ENCODE peak calls at places on chromosomes 5 and 9, in nine cellular contexts. G is testis, X is uterus, T is H1, F is sigmoid colon, U is transverse colon, D is breast epithelium, M is adrenal gland, H is HCT116. K is an unnamed sample. For H3K4me1, the result is how much of the 10 kb centered on the place peaks cover.

GRCh38 chr5:13987843-13988464 is 43.5 kb upstream of the DNAH5 start:
- DNase-seq in G (peak), H (peak), F (peak), M (peak), X (peak), T (peak), U (peak), D (peak), K (no peak)

GRCh38 chr5:1110930-1111726 is 735 bp downstream of the SLC12A7 start:
- DNase-seq in H (no peak), X (no peak), M (no peak), F (no peak), U (no peak), D (no peak), T (no peak), G (no peak), K (no peak)

GRCh38 chr5:77770293-77771005 is 5.7 kb downstream of the TBCA start:
- DNase-seq in G (no peak), H (no peak), X (no peak), M (no peak), U (no peak), F (no peak), D (no peak), T (no peak), K (no peak)

GRCh38 chr5:54883374-54884194 is 101.8 kb downstream of the ESM1 start:
- DNase-seq in G (peak), X (peak), U (peak), D (no peak), H (no peak), T (peak), M (no peak), F (peak), K (peak)

GRCh38 chr5:72848474-72849428 is 32.3 kb downstream of the TNPO1 start:
- DNase-seq in T (peak), M (peak), U (peak), H (no peak), G (peak), X (peak), D (no peak), F (peak), K (peak)

GRCh38 chr5:114447084-114447773 is 85.4 kb downstream of the KCNN2 start:
- DNase-seq in H (no peak), D (no peak), U (no peak), X (no peak), G (no peak), M (no peak), T (no peak), F (no peak), K (no peak)

GRCh38 chr5:56838409-56839039 is 23.2 kb downstream of the MAP3K1 start:
- DNase-seq in D (no peak), M (peak), U (no peak), T (no peak), G (no peak), F (no peak), H (no peak), X (no peak), K (no peak)

GRCh38 chr5:10266839-10267238 is 16.8 kb downstream of the CCT5 start:
- DNase-seq in D (no peak), G (peak), M (no peak), T (no peak), F (no peak), H (no peak), X (no peak), U (no peak), K (no peak)

GRCh38 chr5:138180183-138180782 is 1.4 kb downstream of the KIF20A start:
- DNase-seq in U (no peak), F (no peak), G (no peak), H (peak), X (no peak), T (no peak), M (no peak), D (no peak), K (no peak)

DNA sequence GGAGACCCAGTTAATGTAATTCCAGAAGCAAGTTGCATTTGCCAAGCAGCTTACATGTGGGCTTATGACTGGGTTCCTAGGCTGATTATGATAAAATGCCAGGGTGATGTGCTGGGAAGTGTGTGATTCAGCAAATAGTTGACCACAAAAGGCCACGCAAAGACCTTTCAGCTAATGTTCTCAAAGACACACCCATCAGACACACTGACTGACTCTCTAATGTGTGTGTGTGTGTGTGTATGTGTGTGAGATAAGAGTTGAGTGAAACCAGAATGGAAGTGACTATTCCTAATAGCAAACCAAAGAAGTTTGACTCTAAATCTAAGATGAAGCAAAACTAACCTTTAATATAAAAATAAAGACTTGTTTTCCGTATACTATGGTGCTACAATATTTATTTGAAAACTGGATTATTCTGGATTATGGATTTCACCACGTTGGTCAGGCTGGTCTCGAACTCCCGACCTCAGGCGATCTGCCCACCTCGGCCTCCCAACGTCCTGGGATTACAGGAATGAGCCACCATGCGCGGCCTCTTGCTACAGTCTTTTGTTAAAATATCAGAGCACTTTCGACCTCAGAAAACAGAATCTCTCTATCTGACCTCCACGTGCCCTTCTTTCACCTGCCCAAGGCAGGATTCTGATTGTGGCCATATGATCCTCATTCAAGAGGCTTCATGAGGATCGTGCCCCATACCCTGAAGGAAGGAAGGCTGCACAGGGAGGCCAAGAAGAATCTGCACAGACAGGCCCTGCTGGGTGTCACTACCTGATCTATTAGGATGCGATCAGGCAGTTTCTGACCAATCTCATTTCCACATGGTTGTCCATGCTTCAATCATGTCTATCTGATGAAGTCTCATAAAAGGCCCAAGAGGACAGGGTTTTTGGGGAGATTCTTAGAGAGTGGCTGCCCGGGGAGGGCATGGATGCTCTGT is 75.6 kb downstream of the USP20 start:
- DNase-seq in H (peak), U (no peak), D (no peak), G (peak), F (no peak), M (peak), X (no peak), T (no peak), K (no peak)
- TF ChIP-seq POLR2A in H (no peak), U (no peak), D (no peak), G (no peak), F (no peak), M (no peak), X (no peak), T (no peak), K (no peak)

GRCh38 chr9:21583628-21584027 is 101.5 kb upstream of the IFNE start:
- DNase-seq in X (no peak), F (no peak), H (no peak), M (no peak), D (no peak), G (no peak), T (no peak), U (no peak), K (no peak)
- H3K4me1 ChIP-seq in X (under half), F (under half), H (half or more), M (under half), D (under half), G (under half), T (under half), U (under half), K (under half)

DNA sequence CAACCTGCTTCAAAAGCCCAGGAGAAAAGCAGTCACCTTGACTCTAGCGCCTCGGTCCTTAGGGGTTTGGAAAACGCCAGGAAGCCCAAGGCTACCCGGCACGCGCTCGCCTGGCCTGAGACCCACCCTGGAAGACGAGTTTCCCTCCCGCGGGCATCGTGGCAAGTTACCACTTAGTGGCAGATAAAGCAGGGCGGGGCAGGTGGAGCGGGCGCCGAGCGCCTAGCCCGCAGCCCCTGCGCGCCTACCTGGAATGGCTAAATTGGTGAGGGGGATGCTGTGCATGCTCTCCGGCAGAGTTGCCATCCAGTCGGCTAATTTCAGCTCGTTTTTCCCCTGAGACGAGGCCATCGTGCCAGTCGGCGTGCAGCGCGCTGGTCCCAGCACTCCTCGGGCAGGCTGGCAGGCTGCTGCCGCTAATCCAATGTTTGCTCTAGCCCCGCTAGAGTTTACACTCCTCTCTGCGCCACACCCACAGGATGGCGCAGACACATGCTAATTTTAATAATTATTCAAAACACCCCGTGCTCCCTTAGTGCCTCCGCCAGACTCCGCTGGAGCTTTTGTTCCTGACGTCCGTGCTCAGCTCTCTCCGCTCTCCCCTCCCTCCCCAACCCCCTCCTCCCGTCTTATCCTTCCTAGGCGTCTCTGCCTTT is at the start of gene PLCXD3:
- DNase-seq in H (no peak), D (no peak), T (peak), X (no peak), F (peak), M (peak), G (peak), U (no peak), K (peak)
- TF ChIP-seq POLR2A in H (no peak), D (no peak), T (no peak), X (no peak), F (no peak), M (no peak), G (no peak), U (no peak), K (no peak)

GRCh38 chr5:17218353-17219005 is 1.0 kb downstream of the BASP1 start:
- DNase-seq in X (peak), U (peak), M (peak), F (no peak), T (peak), D (no peak), G (peak), H (no peak), K (peak)

GRCh38 chr5:17217421-17218352 is at the start of gene BASP1:
- DNase-seq in F (peak), H (no peak), U (peak), X (peak), G (peak), D (no peak), M (peak), T (peak), K (peak)

GRCh38 chr5:17213938-17214337 is 3.5 kb upstream of the BASP1 start:
- DNase-seq in T (no peak), H (no peak), G (no peak), X (no peak), M (no peak), F (no peak), U (no peak), D (no peak), K (no peak)

GRCh38 chr5:17216974-17217325 is 481 bp upstream of the BASP1 start:
- DNase-seq in U (no peak), T (no peak), D (no peak), M (no peak), F (no peak), G (no peak), X (peak), H (no peak), K (peak)

DNA sequence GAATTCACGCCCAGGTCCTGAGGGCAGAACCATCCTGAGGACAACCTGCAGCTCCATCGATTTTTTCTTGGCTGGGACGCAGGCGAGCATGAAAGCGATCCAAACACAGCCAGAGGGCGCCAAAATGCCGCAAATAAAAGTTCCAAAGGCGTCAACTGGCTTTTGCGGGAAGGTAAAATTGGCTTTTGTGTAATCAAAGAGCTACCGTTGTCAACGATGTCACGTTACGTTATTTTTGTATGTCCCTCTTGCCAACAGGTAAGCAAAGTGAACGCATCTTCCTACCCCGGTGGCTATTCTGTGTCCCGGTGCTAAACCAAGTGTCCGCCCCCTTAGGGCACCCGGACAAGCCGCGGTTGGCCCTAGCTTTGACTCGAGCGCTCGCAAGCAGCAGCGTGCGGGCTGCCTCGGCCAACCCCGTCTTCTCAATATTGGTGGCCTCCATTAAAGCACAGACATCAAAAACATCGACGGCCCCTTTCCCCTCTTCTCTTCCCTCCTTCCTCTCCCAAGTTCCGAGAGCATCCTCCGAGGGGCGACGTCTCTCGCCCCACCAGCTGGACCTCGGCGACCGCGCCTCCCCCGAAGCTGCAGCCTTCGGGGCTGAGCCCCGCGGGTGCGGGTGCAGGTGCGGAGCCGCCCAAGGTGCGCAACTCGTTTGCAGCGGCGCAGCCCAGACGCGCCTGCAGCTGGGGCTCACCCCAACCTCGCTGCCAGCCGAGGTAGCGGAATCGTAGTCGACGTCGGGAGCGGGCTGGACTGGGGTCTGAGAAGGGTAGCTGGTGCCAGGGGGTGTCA is 1.1 kb upstream of the BASP1 start:
- DNase-seq in U (peak), M (peak), D (peak), X (peak), F (peak), H (peak), G (peak), T (peak), K (peak)
- H3K4me1 ChIP-seq in U (under half), M (under half), D (under half), X (under half), F (under half), H (under half), G (under half), T (under half), K (half or more)

GRCh38 chr5:33049845-33050244 is 338.7 kb downstream of the NPR3 start:
- DNase-seq in G (no peak), H (peak), T (no peak), D (no peak), X (no peak), M (peak), U (no peak), F (no peak), K (no peak)
- TF ChIP-seq POLR2A in G (no peak), H (no peak), T (no peak), D (no peak), X (no peak), M (no peak), U (no peak), F (no peak), K (no peak)

GRCh38 chr5:151029856-151030336 is 9.5 kb downstream of the GPX3 start:
- DNase-seq in F (peak), G (no peak), U (no peak), H (no peak), M (no peak), T (no peak), D (no peak), X (no peak), K (no peak)
- H3K4me1 ChIP-seq in F (under half), G (under half), U (under half), H (under half), M (under half), T (under half), D (under half), X (under half), K (under half)

K was measured in spleen.